ENCODE peak calls at places on chromosomes 2 and 18, in four cellular contexts. J is HFFc6, T is OCI-M1, O is non-pigmented ciliary epithelial cell. M is an unnamed sample.

GRCh38 chr2:138722316-138722715 is 57.9 kb downstream of the NXPH2 start:
- DNase-seq in J (no peak), T (no peak), O (no peak), M (no peak)

GRCh38 chr2:101831351-101831865 is 133.9 kb downstream of the MAP4K4 start:
- DNase-seq in T (peak; percentile 66), J (peak; percentile 74), O (peak; percentile 47), M (peak; percentile 37)

GRCh38 chr2:24182507-24182906 is 7.7 kb downstream of the FAM228A start:
- DNase-seq in O (no peak), T (no peak), J (no peak), M (no peak)

GRCh38 chr2:209970711-209971110 is 31.7 kb upstream of the RPE start:
- DNase-seq in T (no peak), J (no peak), O (no peak), M (no peak)

GRCh38 chr2:138269726-138270125 is 231.8 kb upstream of the SPOPL start:
- DNase-seq in J (no peak), O (no peak), T (no peak), M (no peak)

GRCh38 chr2:109447811-109448210 is 166.0 kb downstream of the SEPTIN10 start:
- DNase-seq in O (no peak), T (no peak), J (no peak), M (no peak)

GRCh38 chr2:227163445-227163997 is 484 bp downstream of the COL4A4 start:
- DNase-seq in O (no peak), T (no peak), J (no peak), M (no peak)

GRCh38 chr2:240630771-240631560 is 5.7 kb downstream of the GPR35 start:
- DNase-seq in T (no peak), J (no peak), O (no peak), M (no peak)

GRCh38 chr2:207504513-207505171 is 25.1 kb upstream of the CREB1 start:
- DNase-seq in O (no peak), T (no peak), J (peak; percentile 14), M (no peak)

GRCh38 chr2:130390460-130391057 is 34.7 kb downstream of the PTPN18 start:
- DNase-seq in O (no peak), J (no peak), T (no peak), M (no peak)

GRCh38 chr2:24456610-24457556 is 34.2 kb upstream of the NCOA1 start:
- DNase-seq in T (peak; percentile 55), O (peak; percentile 43), J (peak; percentile 65), M (peak; percentile 29)

GRCh38 chr2:222311321-222311977 is 12.7 kb upstream of the PAX3 start:
- DNase-seq in O (no peak), J (no peak), T (no peak), M (no peak)

GRCh38 chr2:19574788-19575260 is 216.4 kb upstream of the OSR1 start:
- DNase-seq in T (no peak), O (peak; percentile 43), J (peak; percentile 54), M (peak; percentile 67)

GRCh38 chr2:39851251-39851650 is 72.2 kb upstream of the THUMPD2 start:
- DNase-seq in O (no peak), T (no peak), J (no peak), M (no peak)

GRCh38 chr2:236061899-236062298 is 106.3 kb downstream of the GBX2 start:
- DNase-seq in T (no peak), J (no peak), O (no peak), M (no peak)

GRCh38 chr2:191152841-191153240 is 2.0 kb upstream of the STAT4 start:
- DNase-seq in O (peak; percentile 76), T (peak; percentile 80), J (no peak), M (no peak)

GRCh38 chr2:219002395-219003266 is 9.4 kb upstream of the CRYBA2 start:
- DNase-seq in O (no peak), T (peak; percentile 21), J (no peak), M (no peak)

GRCh38 chr2:157460384-157460837 is 16.5 kb upstream of the CYTIP start:
- DNase-seq in O (no peak), T (no peak), J (no peak), M (no peak)

GRCh38 chr2:25822190-25823117 is 55.8 kb downstream of the ASXL2 start:
- DNase-seq in J (no peak), O (no peak), T (peak; percentile 57), M (no peak)

GRCh38 chr18:61606759-61607158 is 273.5 kb downstream of the CDH20 start:
- DNase-seq in T (peak; percentile 83), O (peak; percentile 72), J (peak; percentile 94), M (peak; percentile 68)

GRCh38 chr2:203535784-203536590 is 886 bp upstream of the RAPH1 start:
- DNase-seq in J (peak; percentile 53), O (no peak), T (no peak), M (no peak)

GRCh38 chr2:10265328-10266132 is 37.2 kb upstream of the HPCAL1 start:
- DNase-seq in O (no peak), T (no peak), J (no peak), M (no peak)

GRCh38 chr2:118723394-118723793 is 124.1 kb downstream of the EN1 start:
- DNase-seq in J (peak; percentile 6), O (no peak), T (no peak), M (no peak)

GRCh38 chr2:219019436-219019835 is 21.9 kb downstream of the CFAP65 start:
- DNase-seq in T (no peak), J (no peak), O (no peak), M (no peak)

GRCh38 chr2:37344453-37345361 is at the start of gene QPCT:
- DNase-seq in T (no peak), J (peak; percentile 43), O (no peak), M (no peak)

GRCh38 chr2:133972786-133973185 is 281.1 kb upstream of the MGAT5 start:
- DNase-seq in T (no peak), J (peak; percentile 57), O (no peak), M (peak; percentile 11)